ENCODE peak calls at places on chromosomes 6 and 20, in eight cellular contexts. B is mucosa of gallbladder; I is NAMALWA; Y is NCI-H2029; W is effector memory CD4-positive, alpha-beta T cell; T is lower lobe of right lung; D is T-cell; U is RCC 7860. V is an unnamed sample.

GRCh38 chr6:145815351-145815772 is 767 bp upstream of the FBXO30 start:
- DNase-seq in B (no peak), I (no peak), Y (no peak), W (no peak), T (no peak), D (no peak), U (no peak), V (no peak)

GRCh38 chr6:67496191-67496590 is 1138.9 kb upstream of the ADGRB3 start:
- DNase-seq in B (no peak), I (no peak), Y (no peak), W (no peak), T (no peak), D (no peak), U (no peak), V (no peak)

GRCh38 chr20:62860391-62860923 is 1.2 kb downstream of the TCFL5 start:
- DNase-seq in B (no peak), I (no peak), Y (no peak), W (no peak), T (no peak), D (no peak), U (no peak), V (no peak)

GRCh38 chr6:142542704-142543233 is 241.0 kb downstream of the ADGRG6 start:
- DNase-seq in B (peak), I (no peak), Y (no peak), W (no peak), T (no peak), D (no peak), U (peak), V (no peak)

GRCh38 chr6:41645007-41645618 is 6.8 kb downstream of the MDFI start:
- DNase-seq in B (no peak), I (no peak), Y (no peak), W (no peak), T (peak), D (no peak), U (no peak), V (no peak)

GRCh38 chr6:55082021-55082420 is 92.3 kb upstream of the HCRTR2 start:
- DNase-seq in B (no peak), I (no peak), Y (no peak), W (no peak), T (no peak), D (no peak), U (no peak), V (no peak)

GRCh38 chr6:45299096-45299581 is 29.0 kb upstream of the RUNX2 start:
- DNase-seq in B (no peak), I (no peak), Y (no peak), W (no peak), T (peak), D (no peak), U (no peak), V (no peak)

GRCh38 chr6:41182069-41183034 is 18.6 kb downstream of the TREML2 start:
- DNase-seq in B (peak), I (peak), Y (peak), W (peak), T (no peak), D (peak), U (peak), V (peak)

GRCh38 chr20:21513881-21514540 is at the start of gene NKX2-2:
- DNase-seq in B (no peak), I (no peak), Y (peak), W (no peak), T (no peak), D (no peak), U (no peak), V (peak)

GRCh38 chr6:3228791-3229565 is 1.5 kb upstream of the TUBB2B start:
- DNase-seq in B (no peak), I (no peak), Y (peak), W (no peak), T (no peak), D (peak), U (no peak), V (no peak)

GRCh38 chr6:7991992-7992815 is 72.0 kb downstream of the BLOC1S5 start:
- DNase-seq in B (peak), I (peak), Y (peak), W (no peak), T (no peak), D (no peak), U (peak), V (peak)

GRCh38 chr6:148682990-148683389 is 63.8 kb upstream of the UST start:
- DNase-seq in B (no peak), I (peak), Y (no peak), W (no peak), T (no peak), D (no peak), U (no peak), V (peak)

GRCh38 chr20:46202758-46203509 is 84.8 kb downstream of the CD40 start:
- DNase-seq in B (no peak), I (no peak), Y (peak), W (no peak), T (no peak), D (no peak), U (no peak), V (no peak)

GRCh38 chr6:127514396-127515227 is 4.5 kb downstream of the MTCL3 start:
- DNase-seq in B (no peak), I (no peak), Y (no peak), W (peak), T (peak), D (peak), U (no peak), V (no peak)

GRCh38 chr6:126927841-126928240 is 190.6 kb upstream of the RSPO3 start:
- DNase-seq in B (no peak), I (no peak), Y (no peak), W (no peak), T (no peak), D (no peak), U (no peak), V (no peak)

GRCh38 chr6:39804666-39805065 is 12.5 kb downstream of the DAAM2 start:
- DNase-seq in B (no peak), I (no peak), Y (no peak), W (no peak), T (no peak), D (no peak), U (peak), V (no peak)

GRCh38 chr6:18386302-18386976 is 711 bp upstream of the RNF144B start:
- DNase-seq in B (no peak), I (peak), Y (peak), W (no peak), T (peak), D (no peak), U (no peak), V (no peak)

GRCh38 chr20:326645-327031 is 1.3 kb downstream of the SOX12 start:
- DNase-seq in B (peak), I (peak), Y (no peak), W (no peak), T (peak), D (no peak), U (no peak), V (peak)

GRCh38 chr6:132648356-132648755 is 10.6 kb downstream of the TAAR1 start:
- DNase-seq in B (no peak), I (peak), Y (no peak), W (no peak), T (no peak), D (no peak), U (no peak), V (no peak)

GRCh38 chr20:57582432-57583288 is 21.8 kb downstream of the PCK1 start:
- DNase-seq in B (peak), I (peak), Y (no peak), W (no peak), T (no peak), D (no peak), U (no peak), V (no peak)

GRCh38 chr20:33662172-33662571 is at the start of gene C20orf144:
- DNase-seq in B (no peak), I (no peak), Y (no peak), W (no peak), T (peak), D (no peak), U (no peak), V (no peak)

GRCh38 chr6:169592558-169592957 is 109.3 kb downstream of the WDR27 start:
- DNase-seq in B (no peak), I (no peak), Y (no peak), W (no peak), T (no peak), D (no peak), U (no peak), V (no peak)

GRCh38 chr6:2178125-2178524 is 67.3 kb downstream of the GMDS start:
- DNase-seq in B (no peak), I (no peak), Y (no peak), W (no peak), T (no peak), D (no peak), U (no peak), V (no peak)

GRCh38 chr20:52103911-52104545 is 87.6 kb downstream of the ZFP64 start:
- DNase-seq in B (no peak), I (no peak), Y (no peak), W (no peak), T (no peak), D (no peak), U (no peak), V (peak)

GRCh38 chr6:37691904-37692806 is 5.5 kb downstream of the MDGA1 start:
- DNase-seq in B (peak), I (peak), Y (peak), W (peak), T (peak), D (peak), U (peak), V (peak)

GRCh38 chr6:3664641-3665041 is 86.9 kb downstream of the PXDC1 start:
- DNase-seq in B (no peak), I (no peak), Y (no peak), W (no peak), T (no peak), D (no peak), U (no peak), V (no peak)

GRCh38 chr6:115524821-115525220 is 535.9 kb downstream of the FRK start:
- DNase-seq in B (no peak), I (no peak), Y (no peak), W (no peak), T (no peak), D (no peak), U (no peak), V (no peak)

GRCh38 chr20:23643665-23644064 is 5.9 kb upstream of the CST3 start:
- DNase-seq in B (no peak), I (peak), Y (no peak), W (no peak), T (no peak), D (no peak), U (no peak), V (peak)

GRCh38 chr20:4155953-4156352 is 140.6 kb upstream of the RNF24 start:
- DNase-seq in B (no peak), I (no peak), Y (no peak), W (no peak), T (no peak), D (no peak), U (no peak), V (no peak)

GRCh38 chr6:32177182-32177787 is 920 bp upstream of the RNF5 start:
- DNase-seq in B (no peak), I (peak), Y (no peak), W (no peak), T (no peak), D (no peak), U (peak), V (no peak)

GRCh38 chr6:53376661-53377226 is 28.0 kb upstream of the ELOVL5 start:
- DNase-seq in B (no peak), I (no peak), Y (no peak), W (no peak), T (no peak), D (no peak), U (no peak), V (no peak)

GRCh38 chr6:138028893-138029292 is 78.3 kb downstream of the PERP start:
- DNase-seq in B (no peak), I (no peak), Y (no peak), W (no peak), T (no peak), D (no peak), U (no peak), V (no peak)

GRCh38 chr6:144895313-144895712 is 610.2 kb downstream of the UTRN start:
- DNase-seq in B (no peak), I (no peak), Y (no peak), W (no peak), T (no peak), D (no peak), U (no peak), V (no peak)

GRCh38 chr6:112956696-112957525 is 609.8 kb downstream of the RFPL4B start:
- DNase-seq in B (no peak), I (no peak), Y (no peak), W (no peak), T (no peak), D (no peak), U (no peak), V (no peak)

GRCh38 chr6:109453594-109454482 is 1.7 kb downstream of the MICAL1 start:
- DNase-seq in B (no peak), I (no peak), Y (no peak), W (no peak), T (no peak), D (no peak), U (no peak), V (no peak)

GRCh38 chr6:143782517-143782916 is 60.6 kb upstream of the LTV1 start:
- DNase-seq in B (no peak), I (no peak), Y (no peak), W (no peak), T (no peak), D (no peak), U (no peak), V (no peak)

GRCh38 chr20:5621305-5621704 is 128.9 kb upstream of the SHLD1 start:
- DNase-seq in B (peak), I (no peak), Y (peak), W (no peak), T (no peak), D (no peak), U (no peak), V (no peak)

GRCh38 chr6:87897581-87898147 is 150.0 kb upstream of the SPACA1 start:
- DNase-seq in B (no peak), I (no peak), Y (no peak), W (no peak), T (no peak), D (no peak), U (no peak), V (no peak)

GRCh38 chr6:157609117-157609516 is 213.9 kb upstream of the SNX9 start:
- DNase-seq in B (no peak), I (no peak), Y (no peak), W (no peak), T (no peak), D (no peak), U (no peak), V (no peak)

GRCh38 chr6:26268659-26269402 is 96.2 kb upstream of the BTN3A2 start:
- DNase-seq in B (peak), I (peak), Y (peak), W (no peak), T (no peak), D (no peak), U (peak), V (peak)

V was measured in KBM-7.